ENCODE peak calls at places on chromosome 1, in nine cellular contexts. V, B, P, G, Y, C, E, S and D are unnamed samples.
A peak's percentile ranks its signal among the peaks of the same experiment; 100 is the strongest.

GRCh38 chr1:154962238-154962678 is 676 bp upstream of the PYGO2 start:
- DNase-seq in V (peak; percentile 53), B (no peak), C (no peak), S (peak; percentile 38), G (no peak), P (no peak), E (no peak), Y (no peak), D (no peak)

GRCh38 chr1:157095091-157095490 is 4.5 kb downstream of the ETV3L start:
- DNase-seq in C (no peak), Y (no peak), G (no peak), E (no peak), B (no peak), V (no peak), S (no peak), P (peak; percentile 19), D (peak; percentile 37)

GRCh38 chr1:151372411-151372934 is at the start of gene SELENBP1:
- DNase-seq in Y (peak; percentile 70), P (peak; percentile 96), S (peak; percentile 79), G (peak; percentile 94), B (no peak), E (peak; percentile 26), V (peak; percentile 98), C (peak; percentile 96), D (peak; percentile 82)

GRCh38 chr1:58505286-58505685 is 41.2 kb downstream of the OMA1 start:
- DNase-seq in V (no peak), S (peak; percentile 7), C (no peak), B (no peak), Y (no peak), P (no peak), G (no peak), E (no peak), D (no peak)

GRCh38 chr1:160520582-160520981 is 2.5 kb downstream of the SLAMF6 start:
- DNase-seq in G (no peak), S (no peak), P (no peak), B (no peak), V (no peak), C (no peak), E (no peak), Y (no peak), D (no peak)

GRCh38 chr1:238409191-238409846 is 518.6 kb upstream of the ZP4 start:
- DNase-seq in Y (no peak), V (no peak), C (no peak), S (peak; percentile 91), E (no peak), P (no peak), G (no peak), B (peak; percentile 95), D (no peak)

GRCh38 chr1:227935826-227936225 is 11.9 kb downstream of the WNT9A start:
- DNase-seq in G (no peak), P (peak; percentile 50), Y (no peak), C (no peak), V (no peak), E (no peak), B (no peak), S (no peak), D (no peak)

GRCh38 chr1:208747979-208748378 is 503.8 kb upstream of the PLXNA2 start:
- DNase-seq in V (no peak), G (no peak), B (no peak), S (no peak), Y (no peak), E (no peak), P (no peak), C (no peak), D (no peak)

GRCh38 chr1:205824180-205824579 is 11.2 kb upstream of the SLC41A1 start:
- DNase-seq in S (no peak), C (no peak), V (no peak), E (no peak), B (no peak), P (no peak), G (no peak), Y (no peak), D (no peak)

GRCh38 chr1:205832326-205832751 is 17.6 kb downstream of the PM20D1 start:
- DNase-seq in V (no peak), B (no peak), C (no peak), Y (no peak), E (no peak), S (no peak), G (no peak), P (no peak), D (no peak)

GRCh38 chr1:205826407-205826806 is 13.4 kb upstream of the SLC41A1 start:
- DNase-seq in B (no peak), Y (no peak), E (no peak), V (no peak), P (no peak), C (no peak), G (no peak), S (no peak), D (no peak)

GRCh38 chr1:205826975-205827374 is 14.0 kb upstream of the SLC41A1 start:
- DNase-seq in V (no peak), B (no peak), S (no peak), P (no peak), E (no peak), C (no peak), Y (no peak), G (no peak), D (no peak)

GRCh38 chr1:205827623-205828022 is 14.6 kb upstream of the SLC41A1 start:
- DNase-seq in P (no peak), V (no peak), C (peak; percentile 53), G (no peak), E (no peak), Y (no peak), B (no peak), S (no peak), D (no peak)
- TF ChIP-seq CTCF in P (no peak), V (no peak), C (no peak), G (no peak), E (no peak), Y (no peak), B (no peak), S (no peak), D (no peak)

GRCh38 chr1:17648457-17649145 is 106.5 kb upstream of the ACTL8 start:
- DNase-seq in C (no peak), B (no peak), P (no peak), Y (no peak), V (no peak), E (no peak), G (no peak), S (no peak), D (peak; percentile 89)
- H3K4me3 ChIP-seq in C (no peak overlapping the region), B (no peak overlapping the region), P (no peak overlapping the region), Y (no peak overlapping the region), V (no peak overlapping the region), E (no peak overlapping the region), G (no peak overlapping the region), S (no peak overlapping the region), D (no peak overlapping the region)

GRCh38 chr1:196717868-196718267 is 56.8 kb upstream of the CFHR3 start:
- DNase-seq in S (no peak), V (no peak), B (no peak), G (no peak), Y (no peak), E (no peak), C (no peak), P (no peak), D (no peak)

DNA sequence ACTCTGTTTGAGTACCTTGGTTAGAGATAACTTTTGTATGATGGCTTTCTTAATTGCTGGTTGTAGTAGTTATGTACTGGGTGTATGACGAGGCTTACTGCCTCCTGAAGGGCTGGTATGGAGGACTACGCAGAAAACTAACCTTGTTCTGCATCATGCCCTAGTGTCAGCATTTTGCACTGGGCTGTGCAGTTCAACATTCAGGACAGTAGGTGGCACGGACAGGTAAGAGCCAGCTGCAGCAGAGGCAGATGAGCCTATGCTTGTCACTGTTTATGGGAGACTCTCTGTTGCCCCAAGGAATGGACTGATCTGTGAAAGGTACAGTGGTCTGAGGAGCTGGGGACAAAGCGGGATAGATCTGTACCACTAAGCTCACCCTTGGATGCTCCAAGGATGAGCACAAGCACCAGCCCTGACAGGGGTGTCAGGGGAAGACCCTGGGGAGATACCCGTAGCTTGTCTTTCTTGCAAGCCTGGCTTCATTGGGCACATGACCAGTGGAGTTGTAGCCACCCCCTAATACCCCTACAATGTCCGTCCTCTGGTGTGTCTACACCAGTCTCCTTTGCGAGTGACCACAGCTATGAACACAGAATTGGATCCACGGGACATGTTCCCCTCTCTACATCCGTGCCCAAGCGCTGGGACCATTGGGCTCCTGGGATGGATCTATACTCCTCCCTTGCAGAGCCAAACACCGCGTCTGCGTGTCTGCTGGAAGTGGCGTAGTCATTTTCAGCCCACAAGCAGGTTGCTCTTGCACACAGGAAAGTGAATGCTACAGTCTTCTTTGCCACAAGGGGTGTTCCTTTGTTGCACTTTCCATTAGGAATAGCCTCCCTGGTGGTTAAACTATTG is 51.1 kb upstream of the CFHR3 start:
- DNase-seq in C (peak; percentile 64), S (peak; percentile 75), G (no peak), E (no peak), P (no peak), Y (no peak), B (no peak), V (no peak), D (no peak)
- TF ChIP-seq CTCF in C (peak; percentile 60), S (peak; percentile 84), G (no peak), E (peak; percentile 35), P (no peak), Y (no peak), B (peak; percentile 14), V (peak; percentile 63), D (no peak)

DNA sequence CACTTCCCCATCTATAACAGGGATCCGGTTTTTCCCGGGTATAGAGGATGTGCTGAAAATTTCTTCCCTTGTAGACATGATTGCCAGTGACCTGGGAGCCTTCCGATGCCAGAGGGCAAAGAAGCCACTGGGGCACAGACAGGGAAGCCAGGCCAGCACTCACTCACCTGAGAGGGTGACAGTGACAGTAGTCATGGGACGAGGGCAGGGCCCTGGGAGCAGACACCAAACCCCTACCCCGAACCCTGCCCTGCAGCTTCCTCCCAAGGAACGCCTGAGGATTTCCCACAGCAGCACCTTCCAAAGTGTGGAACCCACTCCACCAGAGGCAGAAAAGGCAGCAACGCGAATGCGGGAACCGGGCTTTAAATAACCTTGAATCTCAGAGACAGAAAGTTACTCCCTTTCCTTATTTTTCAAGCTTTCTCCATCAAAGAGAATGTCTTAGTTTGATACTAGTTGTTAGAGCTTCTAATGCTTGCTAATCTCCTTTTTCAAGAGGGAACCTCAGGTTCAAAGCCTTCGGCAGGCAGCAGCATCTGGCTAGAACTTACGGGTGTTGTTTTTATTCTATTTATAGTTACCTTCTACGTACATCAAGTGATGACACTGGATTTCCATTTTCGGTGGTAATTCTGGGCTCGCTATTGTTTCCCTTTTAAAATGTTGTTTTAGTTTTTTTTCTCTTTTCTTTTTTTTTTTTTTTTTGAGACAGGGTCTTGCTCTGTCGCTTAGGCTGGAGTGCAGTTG is 2.8 kb downstream of the DDOST start:
- DNase-seq in C (no peak), B (no peak), E (no peak), G (no peak), Y (no peak), S (no peak), P (no peak), V (no peak), D (no peak)
- H3K4me3 ChIP-seq in C (no peak overlapping the region), B (no peak overlapping the region), E (no peak overlapping the region), G (no peak overlapping the region), Y (no peak overlapping the region), S (no peak overlapping the region), P (no peak overlapping the region), V (no peak overlapping the region), D (no peak overlapping the region)